ENCODE peak calls at places on chromosome 21, in nine cellular contexts. Z, T, Y, X, V, C, I, U and A are unnamed samples.

GRCh38 chr21:43611598-43612369 is 47.5 kb downstream of the HSF2BP start:
- DNase-seq in C (peak; percentile 78), X (peak; percentile 77), Z (peak; percentile 71), I (peak; percentile 78), V (peak; percentile 90), Y (peak; percentile 66), U (peak; percentile 83), T (peak; percentile 85), A (peak; percentile 84)

GRCh38 chr21:44366586-44367211 is 13.3 kb downstream of the TRPM2 start:
- DNase-seq in U (peak; percentile 67), I (peak; percentile 69), X (no peak), C (no peak), Y (no peak), T (peak; percentile 50), V (no peak), Z (no peak), A (peak; percentile 54)

GRCh38 chr21:44304846-44305245 is 5.0 kb downstream of the PFKL start:
- DNase-seq in U (no peak), I (no peak), X (peak; percentile 51), Y (no peak), T (no peak), Z (no peak), C (peak; percentile 65), V (peak; percentile 46), A (no peak)

GRCh38 chr21:38984982-38985422 is 179.3 kb downstream of the ETS2 start:
- DNase-seq in X (no peak), Z (no peak), I (no peak), T (no peak), C (no peak), U (peak; percentile 84), Y (no peak), V (peak; percentile 96), A (no peak)

GRCh38 chr21:27423906-27424595 is 457.2 kb upstream of the ADAMTS5 start:
- DNase-seq in Y (no peak), Z (no peak), T (no peak), C (no peak), V (no peak), I (no peak), X (no peak), U (no peak), A (no peak)

GRCh38 chr21:43815107-43815742 is 25.8 kb downstream of the RRP1 start:
- DNase-seq in C (peak; percentile 55), X (no peak), Z (peak; percentile 13), T (no peak), I (no peak), U (no peak), V (no peak), Y (no peak), A (no peak)

GRCh38 chr21:39640754-39641153 is 28.0 kb downstream of the B3GALT5 start:
- DNase-seq in X (no peak), V (no peak), C (no peak), I (no peak), U (no peak), Y (no peak), T (no peak), Z (no peak), A (no peak)

GRCh38 chr21:42183374-42184266 is 35.3 kb upstream of the ABCG1 start:
- DNase-seq in Y (no peak), V (no peak), Z (no peak), U (no peak), I (no peak), C (no peak), X (no peak), T (no peak), A (no peak)

GRCh38 chr21:19049567-19049966 is 646.0 kb upstream of the TMPRSS15 start:
- DNase-seq in Y (no peak), V (no peak), X (no peak), U (no peak), Z (no peak), T (no peak), I (no peak), C (no peak), A (no peak)

GRCh38 chr21:26964379-26964778 is 2.5 kb downstream of the ADAMTS5 start:
- DNase-seq in Y (peak; percentile 17), V (peak; percentile 44), T (peak; percentile 92), I (no peak), C (peak; percentile 22), Z (peak; percentile 72), U (peak; percentile 90), X (no peak), A (no peak)

GRCh38 chr21:26169611-26170470 is 729 bp downstream of the APP start:
- DNase-seq in V (peak; percentile 73), T (peak; percentile 82), Y (peak; percentile 66), I (peak; percentile 92), C (peak; percentile 77), X (peak; percentile 62), Z (peak; percentile 47), U (peak; percentile 85), A (peak; percentile 82)

GRCh38 chr21:41361786-41362604 is at the start of gene MX2:
- DNase-seq in Z (peak; percentile 77), U (peak; percentile 73), Y (no peak), X (peak; percentile 48), V (peak; percentile 83), T (peak; percentile 85), C (no peak), I (peak; percentile 91), A (peak; percentile 80)

GRCh38 chr21:20856926-20857325 is 141.3 kb upstream of the NCAM2 start:
- DNase-seq in U (no peak), Y (no peak), V (no peak), I (no peak), Z (no peak), X (no peak), T (no peak), C (no peak), A (no peak)

GRCh38 chr21:15480160-15480559 is 249.6 kb upstream of the USP25 start:
- DNase-seq in U (no peak), Z (no peak), I (no peak), Y (no peak), X (no peak), C (no peak), T (no peak), V (no peak), A (no peak)

DNA sequence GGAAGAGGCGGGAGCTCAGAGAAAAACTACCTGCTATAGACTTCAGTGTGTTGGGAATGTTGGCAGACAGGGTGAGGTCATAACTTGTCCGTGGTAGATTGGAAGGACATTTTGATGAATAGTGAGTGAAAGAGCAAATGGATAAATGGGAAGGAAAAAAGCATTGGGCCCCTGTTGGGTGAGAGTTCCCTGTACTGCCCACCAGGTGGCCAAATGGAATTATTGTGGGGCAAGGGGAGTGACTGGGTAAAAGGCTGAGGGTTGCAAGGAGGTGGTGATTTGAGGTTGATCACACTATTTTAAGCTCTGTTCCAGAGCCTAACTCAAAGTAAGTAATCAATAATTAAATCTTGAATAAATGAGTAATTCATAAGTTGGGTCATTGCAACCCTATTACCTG is 60.4 kb downstream of the MRPS6 start:
- DNase-seq in X (no peak), Z (no peak), C (peak; percentile 12), V (no peak), U (no peak), Y (no peak), I (no peak), T (no peak), A (no peak)
- TF ChIP-seq CTCF in X (peak; percentile 56), Z (peak; percentile 20), C (peak; percentile 45), V (peak; percentile 26), U (no peak), Y (no peak), I (no peak), T (no peak), A (peak; percentile 28)

GRCh38 chr21:45481566-45481965 is 60.7 kb downstream of the SLC19A1 start:
- DNase-seq in V (no peak), Z (no peak), T (no peak), U (no peak), X (no peak), C (no peak), I (no peak), Y (peak; percentile 9), A (no peak)
- H3K36me3 ChIP-seq in V (peaks cover 17% of the 10 kb centered on the region), Z (peaks cover 3% of the 10 kb centered on the region), T (no peaks in the 10 kb centered on the region), U (peaks cover 46% of the 10 kb centered on the region), X (peaks cover 2% of the 10 kb centered on the region), C (no peaks in the 10 kb centered on the region), I (peaks cover 49% of the 10 kb centered on the region), Y (no peaks in the 10 kb centered on the region), A (peaks cover 4% of the 10 kb centered on the region)

DNA sequence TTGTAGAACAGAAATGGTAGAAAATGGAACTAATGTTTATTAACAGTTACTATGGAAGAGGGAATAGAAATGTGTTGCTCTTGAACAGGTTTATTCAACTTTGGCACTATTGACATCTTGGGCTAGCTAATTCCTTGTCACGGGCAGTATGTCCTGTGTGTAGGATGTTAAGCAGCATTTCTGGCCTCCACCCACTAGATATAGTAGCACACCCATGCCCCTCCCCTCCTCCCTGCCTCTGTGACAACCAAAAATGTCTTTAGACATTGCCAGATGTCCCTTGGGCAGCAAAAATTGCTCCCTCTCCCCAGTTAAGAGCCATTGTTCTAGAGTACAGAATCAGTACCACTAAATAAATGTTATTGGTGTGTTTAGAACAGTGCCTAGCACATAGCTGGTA is 91.4 kb upstream of the TPTE start:
- DNase-seq in C (no peak), T (no peak), Z (no peak), I (no peak), X (no peak), V (no peak), Y (no peak), U (no peak), A (no peak)
- H3K9me3 ChIP-seq in C (peaks cover 70% of the 10 kb centered on the region), T (peaks cover 3% of the 10 kb centered on the region), Z (peaks cover 11% of the 10 kb centered on the region), I (peaks cover 72% of the 10 kb centered on the region), X (peaks cover 39% of the 10 kb centered on the region), V (peaks cover 15% of the 10 kb centered on the region), Y (no peaks in the 10 kb centered on the region), U (peaks cover 26% of the 10 kb centered on the region), A (peaks cover 18% of the 10 kb centered on the region)

GRCh38 chr21:23936224-23936623 is 1671.1 kb downstream of the MRPL39 start:
- DNase-seq in I (no peak), U (no peak), Z (no peak), Y (no peak), X (peak; percentile 53), V (peak; percentile 50), T (no peak), C (peak; percentile 5), A (no peak)
- TF ChIP-seq CTCF in I (no peak), U (peak; percentile 18), Z (peak; percentile 9), Y (no peak), X (peak; percentile 75), V (peak; percentile 72), T (no peak), C (peak; percentile 36), A (peak; percentile 30)

GRCh38 chr21:33550772-33551660 is 8.2 kb downstream of the SON start:
- DNase-seq in V (no peak), U (no peak), I (peak; percentile 74), T (no peak), X (no peak), C (no peak), Y (no peak), Z (no peak), A (no peak)
- H3K36me3 ChIP-seq in V (peaks cover 47% of the 10 kb centered on the region), U (peaks cover 72% of the 10 kb centered on the region), I (peaks cover 100% of the 10 kb centered on the region), T (peaks cover 72% of the 10 kb centered on the region), X (peaks cover 87% of the 10 kb centered on the region), C (peaks cover 30% of the 10 kb centered on the region), Y (no peaks in the 10 kb centered on the region), Z (peaks cover 99% of the 10 kb centered on the region), A (peaks cover 98% of the 10 kb centered on the region)

DNA sequence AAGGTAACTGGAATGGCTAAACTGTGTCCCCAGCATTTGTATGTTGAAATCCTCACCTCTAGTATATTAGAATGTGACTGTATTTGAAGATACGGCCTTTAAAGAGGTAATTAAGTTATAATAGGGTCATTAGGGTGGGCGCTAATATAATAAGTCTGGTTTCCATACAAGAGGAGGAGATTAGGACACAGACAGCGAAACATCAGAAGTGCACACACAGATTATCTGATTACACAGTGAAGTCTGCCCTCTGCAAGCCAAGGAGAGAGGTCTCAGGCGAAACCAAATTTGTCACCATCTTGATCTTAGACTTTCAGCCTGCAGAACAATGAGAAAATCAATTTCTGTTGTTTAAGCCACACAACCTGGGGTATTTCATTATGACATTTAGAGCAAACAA is 2233.1 kb downstream of the MRPL39 start:
- DNase-seq in V (no peak), Y (no peak), U (no peak), X (no peak), Z (no peak), I (no peak), C (no peak), T (no peak), A (no peak)
- H3K9me3 ChIP-seq in V (no peaks in the 10 kb centered on the region), Y (no peaks in the 10 kb centered on the region), U (no peaks in the 10 kb centered on the region), X (peaks cover 6% of the 10 kb centered on the region), Z (no peaks in the 10 kb centered on the region), I (peaks cover 3% of the 10 kb centered on the region), C (no peaks in the 10 kb centered on the region), T (no peaks in the 10 kb centered on the region), A (no peaks in the 10 kb centered on the region)